ENCODE peak calls at places on chromosomes 5 and 9, in four cellular contexts. U is GM12865, I is cardiac fibroblast, Y is K562. W is an unnamed sample.

GRCh38 chr9:69932901-69933300 is 110.7 kb upstream of the MAMDC2 start:
- DNase-seq in U (peak; percentile 28), I (peak; percentile 54), Y (peak; percentile 23), W (no peak)

GRCh38 chr9:82129708-82130107 is 141.1 kb downstream of the SPATA31D1 start:
- DNase-seq in U (no peak), I (peak; percentile 59), Y (no peak), W (no peak)

GRCh38 chr5:127442085-127442484 is 75.4 kb upstream of the PRRC1 start:
- DNase-seq in U (peak; percentile 9), I (peak; percentile 55), Y (peak; percentile 5), W (peak; percentile 42)

GRCh38 chr5:125411163-125412050 is 665.0 kb upstream of the ZNF608 start:
- DNase-seq in U (peak; percentile 90), I (peak; percentile 86), Y (no peak), W (peak; percentile 85)

GRCh38 chr5:3103241-3103855 is 351.9 kb upstream of the IRX2 start:
- DNase-seq in U (no peak), I (no peak), Y (no peak), W (no peak)

GRCh38 chr9:137298983-137299521 is 3.0 kb downstream of the NRARP start:
- DNase-seq in U (peak; percentile 46), I (no peak), Y (peak; percentile 26), W (no peak)

GRCh38 chr9:16659096-16659495 is 211.4 kb downstream of the BNC2 start:
- DNase-seq in U (no peak), I (no peak), Y (no peak), W (no peak)

GRCh38 chr5:124746916-124747769 is 704 bp upstream of the ZNF608 start:
- DNase-seq in U (peak; percentile 96), I (peak; percentile 94), Y (peak; percentile 33), W (peak; percentile 96)

GRCh38 chr5:76608833-76609232 is 14.4 kb downstream of the F2RL2 start:
- DNase-seq in U (peak; percentile 23), I (peak; percentile 85), Y (peak; percentile 58), W (peak; percentile 56)

GRCh38 chr9:84277646-84278045 is 62.9 kb downstream of the SLC28A3 start:
- DNase-seq in U (no peak), I (peak; percentile 28), Y (no peak), W (peak; percentile 55)

GRCh38 chr9:80496901-80497565 is 925.3 kb downstream of the TLE4 start:
- DNase-seq in U (no peak), I (no peak), Y (no peak), W (no peak)

GRCh38 chr9:110641350-110641749 is 27.2 kb upstream of the MUSK start:
- DNase-seq in U (no peak), I (peak; percentile 68), Y (no peak), W (no peak)

GRCh38 chr9:21543187-21543586 is 61.1 kb upstream of the IFNE start:
- DNase-seq in U (no peak), I (no peak), Y (no peak), W (no peak)

GRCh38 chr9:13904311-13904710 is 409.6 kb downstream of the NFIB start:
- DNase-seq in U (no peak), I (no peak), Y (no peak), W (no peak)

GRCh38 chr5:94471496-94471895 is 146.9 kb downstream of the KIAA0825 start:
- DNase-seq in U (no peak), I (no peak), Y (no peak), W (peak; percentile 7)

GRCh38 chr9:136051568-136052432 is 43.3 kb downstream of the NACC2 start:
- DNase-seq in U (no peak), I (peak; percentile 88), Y (no peak), W (peak; percentile 97)

GRCh38 chr9:136053757-136054142 is 41.3 kb downstream of the NACC2 start:
- DNase-seq in U (no peak), I (no peak), Y (no peak), W (no peak)

GRCh38 chr9:136050706-136051567 is 44.2 kb downstream of the NACC2 start:
- DNase-seq in U (no peak), I (no peak), Y (no peak), W (peak; percentile 30)

GRCh38 chr9:136052991-136053756 is 41.9 kb downstream of the NACC2 start:
- DNase-seq in U (no peak), I (no peak), Y (no peak), W (peak; percentile 31)

GRCh38 chr9:136052433-136052880 is 42.6 kb downstream of the NACC2 start:
- DNase-seq in U (no peak), I (peak; percentile 9), Y (no peak), W (no peak)
- H3K4me3 ChIP-seq in U (no peak overlapping the region), I (no peak overlapping the region), Y (no peak overlapping the region), W (peak overlapping the region; percentile 10)

GRCh38 chr5:163350083-163350482 is 87.3 kb upstream of the CCNG1 start:
- DNase-seq in U (no peak), I (peak; percentile 38), Y (no peak), W (no peak)
- TF ChIP-seq CTCF in U (peak; percentile 14), I (peak; percentile 38), Y (no peak), W (no peak)

GRCh38 chr5:176817864-176818377 is 7.6 kb downstream of the UNC5A start:
- DNase-seq in U (no peak), I (peak; percentile 24), Y (peak; percentile 21), W (no peak)
- H3K4me3 ChIP-seq in U (no peak overlapping the region), I (peak overlapping the region; percentile 14), Y (no peak overlapping the region), W (no peak overlapping the region)

DNA sequence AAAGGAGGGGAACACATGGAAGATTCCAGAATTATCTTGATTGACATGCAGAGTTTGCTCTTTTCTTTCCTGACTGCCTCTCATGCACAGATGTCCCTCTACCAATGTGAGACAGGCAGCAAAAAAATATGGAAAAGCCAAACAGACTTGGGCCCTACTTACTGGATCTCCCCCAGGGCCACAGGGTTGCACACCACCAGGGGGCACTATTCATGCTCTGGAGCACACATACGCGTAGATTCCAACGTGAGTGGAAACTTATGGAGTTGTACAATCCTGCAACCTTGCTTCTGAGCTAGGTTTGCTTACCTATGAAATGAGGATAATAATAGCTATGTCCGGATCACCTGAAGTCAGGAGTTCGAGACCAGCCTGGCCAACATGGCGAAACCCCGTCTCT is 319.5 kb downstream of the ARHGEF28 start:
- DNase-seq in U (peak; percentile 21), I (no peak), Y (peak; percentile 40), W (no peak)
- TF ChIP-seq CTCF in U (peak; percentile 39), I (peak; percentile 23), Y (peak; percentile 55), W (peak; percentile 33)

DNA sequence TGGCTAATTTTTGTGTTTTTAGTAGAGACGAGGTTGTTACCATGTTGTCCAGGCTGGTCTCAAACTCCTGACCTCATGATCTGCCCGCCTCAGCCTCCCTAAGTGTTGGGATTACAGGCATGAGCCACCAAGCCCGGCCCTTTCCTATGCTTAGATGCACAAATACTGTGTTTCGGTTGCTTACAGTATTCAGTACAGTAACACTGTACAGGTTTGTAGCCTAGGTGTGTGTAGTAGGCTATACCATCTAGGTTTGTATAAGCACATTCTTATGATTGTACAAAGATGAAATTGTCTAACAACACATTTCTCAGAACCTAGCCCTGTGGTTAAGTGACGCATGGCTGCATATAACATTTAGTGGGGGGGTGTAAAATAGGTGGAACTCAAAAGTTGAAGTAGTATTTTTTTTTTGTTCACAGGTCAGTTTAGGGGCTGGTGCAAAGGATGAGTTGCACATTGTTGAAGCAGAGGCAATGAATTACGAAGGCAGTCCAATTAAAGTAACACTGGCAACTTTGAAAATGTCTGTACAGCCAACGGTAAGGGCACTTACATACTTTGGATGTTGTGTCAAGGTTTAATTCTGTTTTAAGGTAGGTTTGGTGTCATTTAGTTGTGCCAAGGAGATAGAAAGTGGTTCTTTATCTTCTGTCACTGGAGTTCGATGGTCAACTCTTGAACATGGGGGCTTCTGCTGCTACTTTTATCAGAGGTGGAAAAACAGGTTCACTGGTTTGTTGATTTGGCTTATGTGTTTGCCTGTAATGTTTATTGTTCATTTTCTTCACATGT is 3.4 kb downstream of the NPM1 start:
- DNase-seq in U (no peak), I (no peak), Y (no peak), W (no peak)
- H3K4me3 ChIP-seq in U (peak overlapping the region; percentile 90), I (peak overlapping the region; percentile 4), Y (peak overlapping the region; percentile 93), W (no peak overlapping the region)

DNA sequence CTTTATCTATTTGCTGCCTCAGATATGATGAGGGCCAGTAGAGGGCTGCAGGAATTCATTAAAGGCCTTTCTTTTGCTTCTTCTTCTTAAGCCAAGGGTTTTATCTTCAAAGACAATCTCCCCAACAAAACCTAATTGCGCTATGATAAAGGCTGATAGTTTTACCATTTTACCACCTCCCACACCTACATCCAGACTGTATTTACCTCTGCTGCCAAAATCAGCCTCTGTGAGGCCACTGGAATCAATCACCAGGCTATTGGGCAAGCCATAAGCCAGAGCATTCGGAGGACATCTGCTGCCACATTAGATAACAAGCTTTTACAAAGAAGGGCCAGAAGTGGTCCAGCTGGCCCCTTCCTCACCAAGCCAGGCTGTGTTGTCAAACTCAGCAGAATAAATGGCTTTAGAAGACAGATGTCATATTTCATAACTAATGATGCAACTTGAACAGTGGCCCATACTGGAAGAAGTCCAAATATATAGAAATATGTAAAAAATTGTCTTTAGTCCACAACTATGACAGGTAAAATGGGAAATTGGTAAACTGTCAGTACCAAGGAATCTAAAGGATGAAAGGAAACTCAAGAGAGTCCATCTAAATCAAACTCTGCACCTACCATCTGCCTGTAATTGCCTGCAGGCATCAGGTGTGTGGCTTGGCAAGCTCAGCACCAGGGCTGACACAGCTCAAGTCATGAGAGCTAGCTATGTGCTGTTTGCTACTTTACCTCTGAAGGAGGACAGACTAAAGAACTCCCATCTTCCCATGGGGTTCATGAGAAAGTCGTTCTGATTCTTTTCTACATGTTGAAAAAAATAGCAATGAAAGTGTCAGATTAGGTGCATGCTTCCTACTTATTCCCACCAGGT is 16.1 kb downstream of the SLC45A2 start:
- DNase-seq in U (no peak), I (no peak), Y (no peak), W (no peak)
- TF ChIP-seq CTCF in U (no peak), I (no peak), Y (no peak), W (no peak)

W was measured in astrocyte of the spinal cord.